ENCODE peak calls at places on chromosomes 6 and 20, in four cellular contexts. U, C, W and H are unnamed samples.

GRCh38 chr6:47836639-47837038 is 54.8 kb downstream of the OPN5 start:
- DNase-seq in U (no peak), C (no peak), W (peak), H (no peak)

GRCh38 chr20:43863821-43864544 is 50.7 kb upstream of the TOX2 start:
- DNase-seq in U (no peak), C (no peak), W (no peak), H (no peak)

GRCh38 chr20:49320460-49320859 is 42.6 kb upstream of the ZNFX1 start:
- DNase-seq in U (no peak), C (no peak), W (peak), H (peak)

GRCh38 chr20:4136967-4137334 is 121.6 kb upstream of the RNF24 start:
- DNase-seq in U (no peak), C (no peak), W (no peak), H (no peak)

GRCh38 chr6:162058281-162058875 is 669.2 kb downstream of the PRKN start:
- DNase-seq in U (no peak), C (no peak), W (peak), H (no peak)

GRCh38 chr20:48919882-48920526 is 1.5 kb upstream of the ARFGEF2 start:
- DNase-seq in U (no peak), C (no peak), W (peak), H (no peak)

GRCh38 chr20:21944227-21944626 is 238.8 kb downstream of the PAX1 start:
- DNase-seq in U (no peak), C (no peak), W (no peak), H (no peak)

GRCh38 chr6:165883851-165884640 is 221.0 kb upstream of the PDE10A start:
- DNase-seq in U (no peak), C (no peak), W (no peak), H (no peak)

GRCh38 chr20:34553366-34553867 is 5.1 kb upstream of the MAP1LC3A start:
- DNase-seq in U (no peak), C (no peak), W (no peak), H (no peak)

GRCh38 chr6:148746363-148747144 is at the start of gene UST:
- DNase-seq in U (peak), C (no peak), W (no peak), H (peak)

GRCh38 chr20:50427740-50428462 is 82.3 kb upstream of the PTPN1 start:
- DNase-seq in U (no peak), C (no peak), W (no peak), H (no peak)

GRCh38 chr6:64250126-64250525 is 614.5 kb downstream of the PHF3 start:
- DNase-seq in U (no peak), C (no peak), W (no peak), H (peak)

GRCh38 chr6:26270121-26270861 is 94.7 kb upstream of the BTN3A2 start:
- DNase-seq in U (no peak), C (no peak), W (no peak), H (no peak)

GRCh38 chr6:170089937-170090335 is 200.9 kb downstream of the DLL1 start:
- DNase-seq in U (no peak), C (no peak), W (no peak), H (no peak)

GRCh38 chr20:56861590-56861989 is 232.5 kb downstream of the TFAP2C start:
- DNase-seq in U (no peak), C (no peak), W (no peak), H (no peak)

GRCh38 chr6:158565122-158565429 is 5.2 kb downstream of the TMEM181 start:
- DNase-seq in U (no peak), C (no peak), W (no peak), H (no peak)

GRCh38 chr6:37495199-37495913 is 4.3 kb downstream of the CCDC167 start:
- DNase-seq in U (no peak), C (no peak), W (no peak), H (no peak)

GRCh38 chr6:45675634-45676033 is 297.9 kb upstream of the SUPT3H start:
- DNase-seq in U (no peak), C (no peak), W (no peak), H (no peak)

GRCh38 chr6:115055579-115055978 is 712.8 kb upstream of the HS3ST5 start:
- DNase-seq in U (no peak), C (no peak), W (no peak), H (no peak)

GRCh38 chr6:5671162-5671561 is 335.6 kb downstream of the NRN1 start:
- DNase-seq in U (peak), C (no peak), W (peak), H (no peak)

GRCh38 chr20:57806975-57807374 is 97.2 kb upstream of the PMEPA1 start:
- DNase-seq in U (no peak), C (no peak), W (no peak), H (no peak)

GRCh38 chr20:10366898-10367419 is 67.1 kb downstream of the MKKS start:
- DNase-seq in U (no peak), C (no peak), W (no peak), H (no peak)

GRCh38 chr20:1469925-1470571 is 3.4 kb upstream of the NSFL1C start:
- DNase-seq in U (peak), C (peak), W (peak), H (peak)

DNA sequence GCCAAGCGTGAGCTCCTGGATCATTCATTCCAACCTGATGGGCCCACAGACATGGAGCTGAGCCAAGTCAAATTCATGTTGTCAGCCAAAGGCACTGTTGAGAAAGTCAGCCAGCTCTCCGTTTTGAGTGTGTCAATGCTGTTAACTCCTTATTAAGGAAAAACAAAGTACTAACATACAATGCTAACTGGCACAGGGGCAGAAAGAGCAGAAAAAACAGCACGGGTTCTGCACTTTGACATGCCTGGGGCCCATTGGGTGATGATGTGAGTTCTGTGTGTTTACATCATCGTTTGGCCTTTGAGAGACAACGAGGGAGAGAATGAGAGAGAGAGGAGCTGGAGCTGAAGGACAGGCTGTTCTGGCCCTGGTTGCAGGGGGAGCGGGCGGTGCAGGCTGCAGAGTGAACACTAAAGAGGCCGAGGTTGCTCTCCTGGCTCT is 85.9 kb downstream of the SMOC2 start:
- DNase-seq in U (no peak), C (no peak), W (no peak), H (no peak)
- TF ChIP-seq TARDBP in U (no peak), C (no peak), W (no peak), H (no peak)

GRCh38 chr6:7528565-7528964 is 12.9 kb upstream of the DSP start:
- DNase-seq in U (no peak), C (no peak), W (no peak), H (no peak)
- TF ChIP-seq TARDBP in U (no peak), C (no peak), W (no peak), H (no peak)

GRCh38 chr6:150685860-150686259 is 86.2 kb downstream of the PLEKHG1 start:
- DNase-seq in U (peak), C (peak), W (peak), H (peak)
- TF ChIP-seq TARDBP in U (no peak), C (no peak), W (no peak), H (no peak)

GRCh38 chr6:98824163-98824906 is 10.0 kb upstream of the POU3F2 start:
- DNase-seq in U (no peak), C (no peak), W (no peak), H (peak)
- TF ChIP-seq TARDBP in U (no peak), C (no peak), W (no peak), H (no peak)

GRCh38 chr6:12973302-12973865 is 256.8 kb downstream of the PHACTR1 start:
- DNase-seq in U (no peak), C (no peak), W (no peak), H (no peak)

GRCh38 chr6:12967686-12968085 is 251.1 kb downstream of the PHACTR1 start:
- DNase-seq in U (no peak), C (no peak), W (no peak), H (no peak)

GRCh38 chr6:12968839-12969558 is 252.4 kb downstream of the PHACTR1 start:
- DNase-seq in U (no peak), C (no peak), W (no peak), H (no peak)

GRCh38 chr6:12968290-12968689 is 251.7 kb downstream of the PHACTR1 start:
- DNase-seq in U (no peak), C (no peak), W (no peak), H (no peak)

GRCh38 chr6:12969933-12970332 is 253.4 kb downstream of the PHACTR1 start:
- DNase-seq in U (no peak), C (no peak), W (no peak), H (no peak)
- TF ChIP-seq TARDBP in U (no peak), C (no peak), W (no peak), H (no peak)

GRCh38 chr6:112033824-112034223 is 20.1 kb upstream of the CCN6 start:
- DNase-seq in U (no peak), C (no peak), W (no peak), H (no peak)
- TF ChIP-seq TARDBP in U (no peak), C (no peak), W (no peak), H (no peak)

DNA sequence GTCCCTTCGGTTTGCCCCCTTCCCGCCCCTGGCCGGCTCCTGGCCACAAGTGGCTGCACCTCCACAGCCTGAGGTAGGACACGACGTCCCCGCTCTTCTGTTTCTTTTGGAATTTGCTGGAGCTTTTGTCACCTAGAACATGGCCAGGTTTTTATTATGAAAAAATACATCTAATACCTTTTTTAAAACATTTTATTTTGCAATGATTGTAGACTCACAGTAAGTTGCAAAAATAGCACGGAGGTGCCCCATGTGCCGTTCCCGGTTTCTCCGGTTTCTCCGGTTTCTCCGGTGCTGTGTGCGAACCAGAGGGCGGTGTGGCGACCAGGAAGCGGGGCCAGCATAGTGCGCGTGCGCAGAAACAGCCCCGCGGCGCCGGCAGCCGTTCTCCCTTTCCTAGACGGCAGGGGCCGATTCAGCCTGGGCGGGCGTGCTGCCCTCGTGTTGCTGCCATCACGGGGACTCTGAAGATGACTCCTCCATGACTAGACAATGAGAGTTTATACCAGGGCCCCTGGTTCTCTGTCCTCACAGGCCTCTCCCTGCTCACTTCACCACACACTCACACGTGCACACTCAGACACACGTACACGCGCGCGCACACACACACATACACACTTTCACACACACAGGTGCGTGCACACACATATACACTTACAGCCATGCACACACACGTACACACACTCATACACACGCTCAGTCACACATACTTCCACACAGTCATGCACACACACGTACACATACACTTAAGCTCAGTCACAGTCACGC is 102.1 kb downstream of the TMEM242 start:
- DNase-seq in U (peak), C (peak), W (peak), H (no peak)
- TF ChIP-seq TARDBP in U (no peak), C (no peak), W (peak), H (no peak)

GRCh38 chr6:34359438-34360158 is 32.9 kb downstream of the NUDT3 start:
- DNase-seq in U (no peak), C (no peak), W (no peak), H (no peak)
- TF ChIP-seq TARDBP in U (no peak), C (no peak), W (no peak), H (no peak)

DNA sequence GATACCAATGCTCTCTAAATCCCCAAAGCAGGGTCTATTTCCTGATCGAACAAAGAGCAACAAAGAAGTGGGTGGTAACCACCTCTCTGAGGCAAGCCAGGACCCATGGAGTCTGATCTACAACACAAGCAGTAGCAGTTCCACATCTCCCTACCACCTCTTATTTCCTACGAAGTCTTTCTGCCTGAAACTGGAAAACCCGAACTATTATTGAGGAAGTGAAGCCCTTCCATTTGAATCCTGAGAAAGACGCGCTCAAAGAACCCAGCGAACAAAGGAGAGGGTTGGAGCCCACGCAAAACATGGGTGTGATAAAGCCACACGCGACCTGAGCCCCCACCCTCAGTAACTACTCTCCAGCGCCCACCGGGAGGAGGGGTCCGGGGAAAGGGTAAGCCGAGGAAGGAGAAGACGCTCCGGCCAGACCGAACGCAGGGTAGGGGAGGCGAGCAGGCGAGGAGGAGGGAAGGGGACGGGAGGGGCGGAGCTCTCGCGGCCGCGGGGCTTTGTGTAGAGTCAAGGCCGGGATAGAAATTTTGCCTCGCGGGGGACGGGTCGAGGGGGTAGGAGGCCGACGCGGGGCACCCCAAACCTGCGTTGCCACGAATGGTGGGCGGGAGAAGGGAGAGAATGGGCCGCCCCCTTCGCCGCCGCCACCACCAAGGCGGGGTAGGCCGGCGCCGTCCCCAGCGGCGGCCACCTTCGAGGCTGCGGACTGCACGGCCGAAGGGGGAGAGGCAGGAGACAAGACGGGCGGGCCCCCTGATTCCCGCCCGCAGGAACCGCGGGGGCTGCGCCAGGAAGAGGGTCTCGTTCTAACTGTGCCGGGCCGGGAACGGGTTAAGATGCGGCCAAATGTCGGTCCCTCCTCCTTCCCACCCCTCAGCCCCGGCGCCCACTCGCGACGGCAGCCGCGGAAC is 800 bp downstream of the HDAC2 start:
- DNase-seq in U (peak), C (no peak), W (peak), H (peak)
- TF ChIP-seq TARDBP in U (no peak), C (no peak), W (no peak), H (no peak)

DNA sequence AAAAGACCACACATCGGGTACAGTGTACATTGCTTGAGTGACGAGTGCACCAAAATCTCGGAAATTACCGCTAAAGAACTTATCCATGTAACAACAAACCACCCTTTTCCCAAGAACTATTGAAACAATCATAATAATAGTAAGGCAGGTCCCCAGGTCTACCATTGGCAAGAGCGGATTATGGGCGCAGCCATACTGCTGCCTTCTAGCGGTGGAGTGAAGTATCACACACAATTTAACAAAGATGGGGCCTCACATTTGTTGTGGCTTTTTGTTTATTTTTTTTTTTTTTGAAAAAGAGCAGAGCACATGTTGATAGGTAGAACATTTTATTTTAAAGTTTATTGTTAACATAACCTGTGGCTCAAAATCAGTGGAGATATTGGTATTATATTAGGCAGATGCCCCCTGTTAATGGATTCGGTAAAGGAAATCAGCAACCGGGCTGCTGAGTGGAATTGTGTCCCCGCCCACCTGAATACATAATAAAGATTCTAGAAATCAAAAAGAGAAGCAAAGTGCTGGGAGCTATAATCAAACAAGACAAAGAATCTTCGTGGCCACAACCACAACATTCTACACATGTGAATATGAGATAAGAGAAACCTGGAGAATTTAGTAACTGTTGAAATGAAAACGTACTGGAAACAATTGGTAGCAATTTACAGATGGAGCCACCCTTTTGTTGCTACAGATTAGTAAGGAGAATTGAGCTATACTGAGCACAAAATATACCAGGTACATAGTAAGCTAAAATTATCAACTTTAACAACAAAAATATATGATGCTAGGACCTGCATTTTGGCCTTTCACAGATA is 94.2 kb upstream of the EXOC2 start:
- DNase-seq in U (peak), C (no peak), W (peak), H (peak)
- TF ChIP-seq TARDBP in U (no peak), C (no peak), W (no peak), H (no peak)